ENCODE peak calls at places on chromosomes 6 and 20, in four cellular contexts. W is HepG2, F is upper lobe of left lung, Z is K562. I is an unnamed sample.

GRCh38 chr6:14635195-14635594 is 517.6 kb downstream of the CD83 start:
- ATAC-seq in W (no peak), F (no peak), Z (no peak), I (no peak)

GRCh38 chr6:66861007-66861541 is 1154.0 kb upstream of the EYS start:
- ATAC-seq in W (no peak), F (no peak), Z (no peak), I (no peak)

GRCh38 chr20:32965581-32966373 is 38.5 kb downstream of the SUN5 start:
- ATAC-seq in W (no peak), F (no peak), Z (no peak), I (no peak)

GRCh38 chr6:130046711-130047439 is 28.5 kb downstream of the L3MBTL3 start:
- ATAC-seq in W (no peak), F (no peak), Z (no peak), I (no peak)

GRCh38 chr6:141335889-141336288 is 796.8 kb upstream of the GJE1 start:
- ATAC-seq in W (no peak), F (no peak), Z (no peak), I (no peak)

GRCh38 chr20:25490656-25491445 is 83.4 kb downstream of the GINS1 start:
- ATAC-seq in W (peak; percentile 4), F (no peak), Z (no peak), I (no peak)

GRCh38 chr6:133191323-133191722 is 49.8 kb upstream of the EYA4 start:
- ATAC-seq in W (no peak), F (no peak), Z (no peak), I (no peak)

GRCh38 chr20:48098099-48098498 is 312.8 kb upstream of the SULF2 start:
- ATAC-seq in W (peak; percentile 51), F (no peak), Z (peak; percentile 87), I (no peak)

GRCh38 chr6:2876210-2877056 is 26.7 kb downstream of the SERPINB9 start:
- ATAC-seq in W (peak; percentile 97), F (peak; percentile 75), Z (no peak), I (peak; percentile 81)

GRCh38 chr6:37787216-37787615 is 32.3 kb upstream of the ZFAND3 start:
- ATAC-seq in W (no peak), F (no peak), Z (no peak), I (no peak)

GRCh38 chr6:30841644-30842504 is 42.4 kb upstream of the DDR1 start:
- ATAC-seq in W (no peak), F (no peak), Z (peak; percentile 5), I (no peak)

GRCh38 chr6:39847216-39847615 is 55.0 kb downstream of the DAAM2 start:
- ATAC-seq in W (no peak), F (peak; percentile 55), Z (no peak), I (peak; percentile 47)

GRCh38 chr6:112879920-112880413 is 532.8 kb downstream of the RFPL4B start:
- ATAC-seq in W (peak; percentile 100), F (no peak), Z (peak; percentile 99), I (no peak)

GRCh38 chr6:138109042-138109997 is 2.1 kb upstream of the PERP start:
- ATAC-seq in W (no peak), F (peak; percentile 72), Z (peak; percentile 44), I (no peak)

GRCh38 chr6:7697820-7698623 is 27.9 kb upstream of the BMP6 start:
- ATAC-seq in W (peak; percentile 60), F (peak; percentile 87), Z (peak; percentile 63), I (peak; percentile 88)

GRCh38 chr6:157707576-157707975 is 115.5 kb upstream of the SNX9 start:
- ATAC-seq in W (no peak), F (no peak), Z (no peak), I (no peak)

GRCh38 chr6:119716668-119717270 is 367.2 kb upstream of the MAN1A1 start:
- ATAC-seq in W (no peak), F (no peak), Z (no peak), I (no peak)

GRCh38 chr6:148329568-148330299 is 12.9 kb upstream of the SASH1 start:
- ATAC-seq in W (no peak), F (peak; percentile 72), Z (no peak), I (peak; percentile 68)

GRCh38 chr6:41342241-41342640 is 6.8 kb downstream of the NCR2 start:
- ATAC-seq in W (no peak), F (no peak), Z (no peak), I (no peak)

GRCh38 chr6:18997375-18997826 is 610.3 kb downstream of the RNF144B start:
- ATAC-seq in W (peak; percentile 100), F (peak; percentile 56), Z (peak; percentile 62), I (no peak)

GRCh38 chr6:148509789-148510581 is 167.3 kb downstream of the SASH1 start:
- ATAC-seq in W (no peak), F (peak; percentile 84), Z (peak; percentile 64), I (peak; percentile 69)

GRCh38 chr20:23492292-23492691 is 1.4 kb downstream of the CST8 start:
- ATAC-seq in W (peak; percentile 59), F (peak; percentile 14), Z (no peak), I (no peak)

GRCh38 chr6:52547647-52548352 is 29.1 kb downstream of the TRAM2 start:
- ATAC-seq in W (peak; percentile 57), F (no peak), Z (no peak), I (no peak)

GRCh38 chr20:13147071-13147961 is 73.8 kb upstream of the ISM1 start:
- ATAC-seq in W (no peak), F (peak; percentile 77), Z (no peak), I (no peak)

GRCh38 chr6:65221153-65221552 is 485.9 kb downstream of the EYS start:
- ATAC-seq in W (no peak), F (no peak), Z (no peak), I (no peak)

GRCh38 chr6:56914791-56915658 is 39.9 kb upstream of the BEND6 start:
- ATAC-seq in W (peak; percentile 50), F (no peak), Z (peak; percentile 63), I (no peak)

GRCh38 chr6:51901766-51902165 is 185.6 kb downstream of the PKHD1 start:
- ATAC-seq in W (no peak), F (no peak), Z (no peak), I (no peak)

GRCh38 chr6:104603108-104603745 is 256.5 kb downstream of the HACE1 start:
- ATAC-seq in W (no peak), F (no peak), Z (no peak), I (no peak)

GRCh38 chr6:41723936-41724637 is 11.3 kb downstream of the TFEB start:
- ATAC-seq in W (peak; percentile 38), F (no peak), Z (no peak), I (no peak)

GRCh38 chr6:106747139-106747538 is 117.8 kb downstream of the QRSL1 start:
- ATAC-seq in W (no peak), F (no peak), Z (no peak), I (no peak)

GRCh38 chr6:117352466-117353081 is 73.2 kb downstream of the ROS1 start:
- ATAC-seq in W (peak; percentile 82), F (no peak), Z (peak; percentile 54), I (no peak)

GRCh38 chr6:157981132-157981394 is 600 bp upstream of the SYNJ2 start:
- ATAC-seq in W (no peak), F (no peak), Z (no peak), I (no peak)

GRCh38 chr6:3796396-3796795 is 44.9 kb upstream of the PXDC1 start:
- ATAC-seq in W (no peak), F (no peak), Z (no peak), I (peak; percentile 73)

GRCh38 chr6:156984178-156984738 is 207.1 kb downstream of the ARID1B start:
- ATAC-seq in W (no peak), F (peak; percentile 8), Z (no peak), I (no peak)

GRCh38 chr20:36092424-36093024 is 62.0 kb upstream of the EPB41L1 start:
- ATAC-seq in W (peak; percentile 85), F (peak; percentile 73), Z (peak; percentile 86), I (peak; percentile 44)

GRCh38 chr20:20733943-20734342 is 21.5 kb upstream of the RALGAPA2 start:
- ATAC-seq in W (no peak), F (no peak), Z (no peak), I (no peak)

GRCh38 chr20:52402950-52403349 is 211.4 kb upstream of the ZFP64 start:
- ATAC-seq in W (no peak), F (no peak), Z (no peak), I (no peak)

GRCh38 chr20:4245542-4245941 is 230.2 kb upstream of the RNF24 start:
- ATAC-seq in W (no peak), F (no peak), Z (no peak), I (no peak)

GRCh38 chr6:47437592-47437991 is 40.0 kb upstream of the CD2AP start:
- ATAC-seq in W (no peak), F (peak; percentile 56), Z (peak; percentile 72), I (no peak)

DNA sequence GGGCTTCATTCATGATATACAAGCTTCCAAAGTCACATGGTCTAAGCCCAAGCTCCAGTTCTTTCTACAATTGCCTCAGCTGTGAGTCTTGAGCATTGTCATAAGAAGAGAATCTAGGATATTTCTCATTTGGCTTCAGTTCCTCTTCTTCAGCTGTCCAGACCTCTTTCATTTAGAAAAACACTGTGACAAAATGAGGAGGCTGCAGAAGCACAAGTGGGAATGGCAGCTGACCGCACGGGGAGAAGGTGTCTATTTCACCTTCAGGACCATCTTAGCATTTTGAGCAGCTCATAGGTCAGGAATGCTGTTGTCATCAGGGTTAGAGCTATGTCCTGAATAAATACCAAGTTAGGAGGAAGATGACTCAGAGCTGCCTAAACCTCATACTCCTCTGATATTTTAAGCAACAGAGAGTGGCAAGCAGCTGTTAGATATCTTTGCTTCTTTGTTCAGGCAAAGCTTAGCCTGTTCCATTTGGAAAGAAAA is 390.1 kb upstream of the CITED2 start:
- ATAC-seq in W (peak; percentile 84), F (peak; percentile 93), Z (peak; percentile 83), I (peak; percentile 96)
- H3K9me3 ChIP-seq in W (no peaks in the 10 kb centered on the region), F (no peaks in the 10 kb centered on the region), Z (no peaks in the 10 kb centered on the region), I (no peaks in the 10 kb centered on the region)

GRCh38 chr6:165506657-165507056 is 156.4 kb downstream of the PDE10A start:
- ATAC-seq in W (no peak), F (no peak), Z (no peak), I (no peak)
- TF ChIP-seq EP300 in W (no peak), F (no peak), Z (no peak), I (no peak)

GRCh38 chr20:51092238-51092822 is 69.4 kb upstream of the KCNG1 start:
- ATAC-seq in W (no peak), F (no peak), Z (no peak), I (no peak)
- H3K27me3 ChIP-seq in W (peaks cover 40% of the 10 kb centered on the region), F (no peaks in the 10 kb centered on the region), Z (peaks cover 21% of the 10 kb centered on the region), I (peaks cover 72% of the 10 kb centered on the region)

DNA sequence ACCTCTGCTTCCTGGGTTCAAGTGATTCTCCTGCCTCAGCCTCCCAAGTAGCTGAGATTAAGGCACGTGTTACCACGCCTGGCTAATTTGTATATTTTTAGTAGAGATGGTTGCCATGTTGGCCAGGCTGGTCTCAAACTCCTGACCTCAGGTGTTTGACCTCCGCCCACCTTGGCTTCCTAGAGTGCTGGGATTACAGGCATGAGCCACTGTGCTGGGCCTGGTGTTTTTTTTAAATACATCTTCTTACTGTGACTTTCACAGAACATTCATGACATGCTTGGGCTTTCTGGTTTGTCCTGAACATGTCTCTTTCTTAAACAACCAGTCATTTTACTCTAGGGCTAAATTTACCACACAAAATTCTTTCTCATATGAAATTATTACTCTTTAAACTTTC is 34.7 kb upstream of the FAM8A1 start:
- ATAC-seq in W (no peak), F (no peak), Z (no peak), I (no peak)
- H3K9me3 ChIP-seq in W (peaks cover 37% of the 10 kb centered on the region), F (no peaks in the 10 kb centered on the region), Z (no peaks in the 10 kb centered on the region), I (no peaks in the 10 kb centered on the region)

GRCh38 chr6:111259089-111259831 is 172.0 kb downstream of the SLC16A10 start:
- ATAC-seq in W (peak; percentile 95), F (peak; percentile 100), Z (peak; percentile 92), I (peak; percentile 99)
- TF ChIP-seq EP300 in W (peak; percentile 33), F (no peak), Z (peak; percentile 73), I (no peak)

DNA sequence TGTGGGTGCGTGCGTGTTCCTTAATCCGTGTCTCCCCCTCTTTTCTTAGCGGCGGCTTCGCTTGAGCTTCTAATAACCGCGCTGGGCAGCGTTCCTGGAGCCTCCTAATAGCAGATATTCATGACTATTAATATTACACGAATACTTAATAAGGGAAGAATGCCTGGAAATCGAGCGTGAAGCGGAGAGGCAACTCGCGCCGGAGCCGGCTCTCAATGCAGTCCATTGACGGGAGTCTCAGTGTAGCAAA is 3.0 kb downstream of the TFAP2A start:
- ATAC-seq in W (peak; percentile 24), F (no peak), Z (no peak), I (no peak)
- H3K27me3 ChIP-seq in W (peaks cover 79% of the 10 kb centered on the region), F (peaks cover 5% of the 10 kb centered on the region), Z (peaks cover 13% of the 10 kb centered on the region), I (peaks cover 100% of the 10 kb centered on the region)